ENCODE peak calls at places on chromosomes 16 and 17, in nine cellular contexts. L is thoracic aorta; D is A549; B is uterus; R is NCI-H146; G is activated CD4-positive, alpha-beta memory T cell treated with anti-CD3 and anti-CD28 coated beads for 36 hours; S is HuH-7; T is mesendoderm; Y is KG1. U is an unnamed sample.
A peak's percentile ranks its signal among the peaks of the same experiment; 100 is the strongest.

GRCh38 chr17:31900877-31901276 is 631 bp downstream of the UTP6 start:
- DNase-seq in L (no peak), D (peak; percentile 41), B (no peak), R (peak; percentile 26), G (no peak), S (no peak), T (peak; percentile 15), Y (no peak), U (no peak)

GRCh38 chr17:7852919-7853692 is 1.8 kb upstream of the TMEM88 start:
- DNase-seq in L (no peak), D (no peak), B (peak; percentile 26), R (no peak), G (no peak), S (no peak), T (peak; percentile 55), Y (no peak), U (no peak)

GRCh38 chr16:62036101-62036806 is at the start of gene CDH8:
- DNase-seq in L (no peak), D (no peak), B (no peak), R (peak; percentile 72), G (no peak), S (no peak), T (peak; percentile 75), Y (no peak), U (no peak)

GRCh38 chr17:30230596-30231125 is 4.8 kb downstream of the SLC6A4 start:
- DNase-seq in L (no peak), D (no peak), B (no peak), R (no peak), G (no peak), S (no peak), T (no peak), Y (no peak), U (no peak)

GRCh38 chr16:66934138-66934838 is at the start of gene CIAO2B:
- DNase-seq in L (no peak), D (peak; percentile 91), B (peak; percentile 90), R (peak; percentile 73), G (peak; percentile 93), S (peak; percentile 92), T (peak; percentile 86), Y (peak; percentile 62), U (peak; percentile 74)

GRCh38 chr17:41048441-41048840 is 1.3 kb upstream of the KRTAP2-1 start:
- DNase-seq in L (no peak), D (no peak), B (no peak), R (no peak), G (no peak), S (no peak), T (peak; percentile 37), Y (no peak), U (peak; percentile 61)

GRCh38 chr17:80872011-80872929 is 119.4 kb upstream of the CHMP6 start:
- DNase-seq in L (no peak), D (no peak), B (no peak), R (no peak), G (no peak), S (no peak), T (no peak), Y (no peak), U (no peak)

GRCh38 chr17:10265100-10265810 is 66.8 kb upstream of the GAS7 start:
- DNase-seq in L (no peak), D (no peak), B (no peak), R (no peak), G (no peak), S (no peak), T (no peak), Y (no peak), U (no peak)

GRCh38 chr17:50052822-50053653 is 2.9 kb upstream of the ITGA3 start:
- DNase-seq in L (no peak), D (no peak), B (peak; percentile 81), R (peak; percentile 8), G (no peak), S (no peak), T (no peak), Y (no peak), U (no peak)

GRCh38 chr16:51442140-51442539 is 291.1 kb upstream of the SALL1 start:
- DNase-seq in L (no peak), D (no peak), B (no peak), R (no peak), G (no peak), S (no peak), T (no peak), Y (no peak), U (no peak)

GRCh38 chr17:78672880-78673371 is 95.7 kb upstream of the DNAH17 start:
- DNase-seq in L (no peak), D (no peak), B (no peak), R (no peak), G (peak; percentile 6), S (no peak), T (no peak), Y (no peak), U (peak; percentile 18)

GRCh38 chr17:45096926-45097325 is 35.4 kb downstream of the PLCD3 start:
- DNase-seq in L (no peak), D (no peak), B (no peak), R (no peak), G (no peak), S (no peak), T (no peak), Y (no peak), U (no peak)

GRCh38 chr17:62105361-62105760 is 40.3 kb upstream of the MED13 start:
- DNase-seq in L (no peak), D (no peak), B (no peak), R (no peak), G (no peak), S (no peak), T (no peak), Y (no peak), U (no peak)

GRCh38 chr16:57089406-57089805 is 3.0 kb upstream of the CPNE2 start:
- DNase-seq in L (no peak), D (no peak), B (no peak), R (peak; percentile 69), G (no peak), S (no peak), T (no peak), Y (no peak), U (no peak)

GRCh38 chr17:71145486-71145885 is 975.3 kb upstream of the SOX9 start:
- DNase-seq in L (no peak), D (no peak), B (no peak), R (no peak), G (no peak), S (no peak), T (no peak), Y (no peak), U (no peak)

GRCh38 chr17:9837551-9838471 is 12.1 kb downstream of the GLP2R start:
- DNase-seq in L (no peak), D (peak; percentile 90), B (peak; percentile 70), R (no peak), G (no peak), S (no peak), T (no peak), Y (no peak), U (peak; percentile 40)

GRCh38 chr17:53135969-53136368 is 686.8 kb upstream of the KIF2B start:
- DNase-seq in L (no peak), D (no peak), B (no peak), R (no peak), G (no peak), S (no peak), T (no peak), Y (no peak), U (no peak)

GRCh38 chr17:55114283-55114682 is 145.7 kb downstream of the STXBP4 start:
- DNase-seq in L (no peak), D (no peak), B (no peak), R (no peak), G (no peak), S (no peak), T (no peak), Y (no peak), U (no peak)

GRCh38 chr17:44436336-44436735 is 46.9 kb upstream of the ITGA2B start:
- DNase-seq in L (no peak), D (no peak), B (no peak), R (no peak), G (no peak), S (no peak), T (peak; percentile 7), Y (no peak), U (no peak)

GRCh38 chr16:54846761-54847160 is 83.9 kb upstream of the IRX5 start:
- DNase-seq in L (no peak), D (no peak), B (no peak), R (peak; percentile 36), G (no peak), S (no peak), T (peak; percentile 4), Y (no peak), U (no peak)

U was measured in H54.